ENCODE peak calls at places on chromosomes 16 and 17, in nine cellular contexts. One of them, this sample, is unnamed.

GRCh38 chr16:64478258-64478906 is 643.5 kb downstream of the CDH11 start:
- DNase-seq in RWPE1: no peak
- DNase-seq in neural progenitor cell: no peak
- DNase-seq in activated CD8-positive, alpha-beta T cell treated with anti-CD3 and anti-CD28 coated beads for 36 hours: no peak
- DNase-seq in CD8-positive, alpha-beta T cell: no peak
- DNase-seq in H9: no peak
- DNase-seq in WTC11: no peak
- DNase-seq in AG09319: no peak
- DNase-seq in lower lobe of right lung: no peak
- DNase-seq in this sample: no peak

GRCh38 chr16:57244463-57244766 is 644 bp upstream of the ARL2BP start:
- DNase-seq in RWPE1: no peak
- DNase-seq in neural progenitor cell: no peak
- DNase-seq in activated CD8-positive, alpha-beta T cell treated with anti-CD3 and anti-CD28 coated beads for 36 hours: no peak
- DNase-seq in CD8-positive, alpha-beta T cell: no peak
- DNase-seq in H9: no peak
- DNase-seq in WTC11: no peak
- DNase-seq in AG09319: no peak
- DNase-seq in lower lobe of right lung: no peak
- DNase-seq in this sample: no peak

GRCh38 chr17:43609613-43610385 is 51.9 kb downstream of the MEOX1 start:
- DNase-seq in RWPE1: no peak
- DNase-seq in neural progenitor cell: peak
- DNase-seq in activated CD8-positive, alpha-beta T cell treated with anti-CD3 and anti-CD28 coated beads for 36 hours: no peak
- DNase-seq in CD8-positive, alpha-beta T cell: no peak
- DNase-seq in H9: no peak
- DNase-seq in WTC11: no peak
- DNase-seq in AG09319: no peak
- DNase-seq in lower lobe of right lung: no peak
- DNase-seq in this sample: no peak

GRCh38 chr16:79767597-79768280 is 167.2 kb upstream of the MAF start:
- DNase-seq in RWPE1: no peak
- DNase-seq in neural progenitor cell: peak
- DNase-seq in activated CD8-positive, alpha-beta T cell treated with anti-CD3 and anti-CD28 coated beads for 36 hours: no peak
- DNase-seq in CD8-positive, alpha-beta T cell: no peak
- DNase-seq in H9: no peak
- DNase-seq in WTC11: peak
- DNase-seq in AG09319: peak
- DNase-seq in lower lobe of right lung: no peak
- DNase-seq in this sample: no peak

GRCh38 chr16:29141586-29142324 is 156.9 kb downstream of the LAT start:
- DNase-seq in RWPE1: no peak
- DNase-seq in neural progenitor cell: no peak
- DNase-seq in activated CD8-positive, alpha-beta T cell treated with anti-CD3 and anti-CD28 coated beads for 36 hours: no peak
- DNase-seq in CD8-positive, alpha-beta T cell: no peak
- DNase-seq in H9: no peak
- DNase-seq in WTC11: no peak
- DNase-seq in AG09319: no peak
- DNase-seq in lower lobe of right lung: peak
- DNase-seq in this sample: no peak

GRCh38 chr16:84048871-84049270 is 6.3 kb upstream of the SLC38A8 start:
- DNase-seq in RWPE1: no peak
- DNase-seq in neural progenitor cell: no peak
- DNase-seq in activated CD8-positive, alpha-beta T cell treated with anti-CD3 and anti-CD28 coated beads for 36 hours: no peak
- DNase-seq in CD8-positive, alpha-beta T cell: no peak
- DNase-seq in H9: no peak
- DNase-seq in WTC11: no peak
- DNase-seq in AG09319: no peak
- DNase-seq in lower lobe of right lung: no peak
- DNase-seq in this sample: no peak

GRCh38 chr16:87169509-87169985 is 147.6 kb downstream of the C16orf95 start:
- DNase-seq in RWPE1: no peak
- DNase-seq in neural progenitor cell: no peak
- DNase-seq in activated CD8-positive, alpha-beta T cell treated with anti-CD3 and anti-CD28 coated beads for 36 hours: no peak
- DNase-seq in CD8-positive, alpha-beta T cell: no peak
- DNase-seq in H9: no peak
- DNase-seq in WTC11: no peak
- DNase-seq in AG09319: no peak
- DNase-seq in lower lobe of right lung: no peak
- DNase-seq in this sample: no peak

GRCh38 chr17:44088254-44088653 is 17.7 kb downstream of the G6PC3 start:
- DNase-seq in RWPE1: no peak
- DNase-seq in neural progenitor cell: no peak
- DNase-seq in activated CD8-positive, alpha-beta T cell treated with anti-CD3 and anti-CD28 coated beads for 36 hours: no peak
- DNase-seq in CD8-positive, alpha-beta T cell: no peak
- DNase-seq in H9: no peak
- DNase-seq in WTC11: no peak
- DNase-seq in AG09319: no peak
- DNase-seq in lower lobe of right lung: no peak
- DNase-seq in this sample: no peak

GRCh38 chr16:49899991-49900690 is 44.2 kb upstream of the ZNF423 start:
- DNase-seq in RWPE1: no peak
- DNase-seq in neural progenitor cell: no peak
- DNase-seq in activated CD8-positive, alpha-beta T cell treated with anti-CD3 and anti-CD28 coated beads for 36 hours: no peak
- DNase-seq in CD8-positive, alpha-beta T cell: no peak
- DNase-seq in H9: no peak
- DNase-seq in WTC11: no peak
- DNase-seq in AG09319: no peak
- DNase-seq in lower lobe of right lung: no peak
- DNase-seq in this sample: no peak

GRCh38 chr17:5019475-5019956 is 15.7 kb downstream of the SLC52A1 start:
- DNase-seq in RWPE1: peak
- DNase-seq in neural progenitor cell: peak
- DNase-seq in activated CD8-positive, alpha-beta T cell treated with anti-CD3 and anti-CD28 coated beads for 36 hours: peak
- DNase-seq in CD8-positive, alpha-beta T cell: peak
- DNase-seq in H9: no peak
- DNase-seq in WTC11: peak
- DNase-seq in AG09319: no peak
- DNase-seq in lower lobe of right lung: no peak
- DNase-seq in this sample: no peak

GRCh38 chr17:76384222-76384986 is at the start of gene SPHK1:
- DNase-seq in RWPE1: peak
- DNase-seq in neural progenitor cell: peak
- DNase-seq in activated CD8-positive, alpha-beta T cell treated with anti-CD3 and anti-CD28 coated beads for 36 hours: peak
- DNase-seq in CD8-positive, alpha-beta T cell: peak
- DNase-seq in H9: peak
- DNase-seq in WTC11: peak
- DNase-seq in AG09319: no peak
- DNase-seq in lower lobe of right lung: peak
- DNase-seq in this sample: peak

GRCh38 chr16:19864566-19864965 is 20.1 kb downstream of the GPRC5B start:
- DNase-seq in RWPE1: no peak
- DNase-seq in neural progenitor cell: no peak
- DNase-seq in activated CD8-positive, alpha-beta T cell treated with anti-CD3 and anti-CD28 coated beads for 36 hours: no peak
- DNase-seq in CD8-positive, alpha-beta T cell: no peak
- DNase-seq in H9: no peak
- DNase-seq in WTC11: no peak
- DNase-seq in AG09319: no peak
- DNase-seq in lower lobe of right lung: peak
- DNase-seq in this sample: no peak

DNA sequence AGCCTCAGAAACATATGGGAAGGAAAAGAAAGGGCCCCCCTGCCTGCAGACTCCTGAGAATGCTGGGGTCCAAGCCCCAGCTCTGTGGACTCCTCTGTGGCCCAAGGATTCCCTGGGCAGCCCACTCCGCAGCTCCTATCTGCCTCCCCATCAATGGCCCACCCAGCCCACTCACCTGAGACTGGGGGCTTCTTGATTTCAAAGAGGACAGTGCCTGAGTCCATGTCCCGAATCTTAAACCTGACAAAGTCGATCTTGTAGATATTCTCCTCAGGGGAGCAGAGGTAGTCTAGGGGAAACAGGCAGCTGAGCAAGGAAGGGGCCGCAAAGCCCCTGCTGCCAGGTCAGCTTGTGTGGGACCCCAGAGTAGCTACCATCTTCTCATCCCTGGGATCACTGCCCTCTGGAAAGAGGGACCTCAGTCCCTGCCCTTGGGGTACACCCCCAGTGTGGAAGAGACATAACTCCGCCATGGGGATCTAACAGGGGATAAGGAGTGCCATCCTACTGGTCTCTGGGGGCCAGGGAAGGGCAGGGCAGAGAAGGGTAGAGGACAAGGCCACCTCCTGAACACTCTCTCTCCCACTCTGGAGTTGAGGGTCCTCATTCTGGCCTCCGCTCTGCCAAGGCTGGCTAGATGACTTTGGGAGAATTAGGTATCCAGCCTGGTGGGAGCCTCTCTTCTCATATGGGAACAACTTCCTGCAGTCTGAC is 3.9 kb downstream of the UNC119 start:
- DNase-seq in RWPE1: no peak
- DNase-seq in neural progenitor cell: no peak
- DNase-seq in activated CD8-positive, alpha-beta T cell treated with anti-CD3 and anti-CD28 coated beads for 36 hours: no peak
- DNase-seq in CD8-positive, alpha-beta T cell: no peak
- DNase-seq in H9: no peak
- DNase-seq in WTC11: no peak
- DNase-seq in AG09319: no peak
- DNase-seq in lower lobe of right lung: no peak
- DNase-seq in this sample: no peak
- TF ChIP-seq CTCF in RWPE1: no peak
- TF ChIP-seq CTCF in neural progenitor cell: no peak
- TF ChIP-seq CTCF in activated CD8-positive, alpha-beta T cell treated with anti-CD3 and anti-CD28 coated beads for 36 hours: peak
- TF ChIP-seq CTCF in CD8-positive, alpha-beta T cell: no peak
- TF ChIP-seq CTCF in H9: no peak
- TF ChIP-seq CTCF in WTC11: no peak
- TF ChIP-seq CTCF in AG09319: no peak
- TF ChIP-seq CTCF in lower lobe of right lung: peak
- TF ChIP-seq CTCF in this sample: peak

GRCh38 chr17:17196776-17197175 is 9.4 kb downstream of the PLD6 start:
- DNase-seq in RWPE1: no peak
- DNase-seq in neural progenitor cell: no peak
- DNase-seq in activated CD8-positive, alpha-beta T cell treated with anti-CD3 and anti-CD28 coated beads for 36 hours: no peak
- DNase-seq in CD8-positive, alpha-beta T cell: no peak
- DNase-seq in H9: no peak
- DNase-seq in WTC11: no peak
- DNase-seq in AG09319: no peak
- DNase-seq in lower lobe of right lung: no peak
- DNase-seq in this sample: no peak
- TF ChIP-seq CTCF in RWPE1: no peak
- TF ChIP-seq CTCF in neural progenitor cell: no peak
- TF ChIP-seq CTCF in activated CD8-positive, alpha-beta T cell treated with anti-CD3 and anti-CD28 coated beads for 36 hours: no peak
- TF ChIP-seq CTCF in CD8-positive, alpha-beta T cell: no peak
- TF ChIP-seq CTCF in H9: no peak
- TF ChIP-seq CTCF in WTC11: no peak
- TF ChIP-seq CTCF in AG09319: no peak
- TF ChIP-seq CTCF in lower lobe of right lung: no peak
- TF ChIP-seq CTCF in this sample: no peak

GRCh38 chr16:67198238-67198734 is 645 bp upstream of the ELMO3 start:
- DNase-seq in RWPE1: peak
- DNase-seq in neural progenitor cell: peak
- DNase-seq in activated CD8-positive, alpha-beta T cell treated with anti-CD3 and anti-CD28 coated beads for 36 hours: peak
- DNase-seq in CD8-positive, alpha-beta T cell: no peak
- DNase-seq in H9: peak
- DNase-seq in WTC11: peak
- DNase-seq in AG09319: no peak
- DNase-seq in lower lobe of right lung: peak
- DNase-seq in this sample: no peak

GRCh38 chr16:67199011-67199807 is at the start of gene ELMO3:
- DNase-seq in RWPE1: peak
- DNase-seq in neural progenitor cell: peak
- DNase-seq in activated CD8-positive, alpha-beta T cell treated with anti-CD3 and anti-CD28 coated beads for 36 hours: no peak
- DNase-seq in CD8-positive, alpha-beta T cell: no peak
- DNase-seq in H9: peak
- DNase-seq in WTC11: peak
- DNase-seq in AG09319: no peak
- DNase-seq in lower lobe of right lung: peak
- DNase-seq in this sample: no peak

GRCh38 chr16:67200491-67200890 is 1.6 kb downstream of the ELMO3 start:
- DNase-seq in RWPE1: no peak
- DNase-seq in neural progenitor cell: no peak
- DNase-seq in activated CD8-positive, alpha-beta T cell treated with anti-CD3 and anti-CD28 coated beads for 36 hours: no peak
- DNase-seq in CD8-positive, alpha-beta T cell: no peak
- DNase-seq in H9: no peak
- DNase-seq in WTC11: no peak
- DNase-seq in AG09319: no peak
- DNase-seq in lower lobe of right lung: no peak
- DNase-seq in this sample: no peak

GRCh38 chr16:67201411-67202345 is 2.7 kb downstream of the ELMO3 start:
- DNase-seq in RWPE1: no peak
- DNase-seq in neural progenitor cell: no peak
- DNase-seq in activated CD8-positive, alpha-beta T cell treated with anti-CD3 and anti-CD28 coated beads for 36 hours: no peak
- DNase-seq in CD8-positive, alpha-beta T cell: no peak
- DNase-seq in H9: no peak
- DNase-seq in WTC11: no peak
- DNase-seq in AG09319: no peak
- DNase-seq in lower lobe of right lung: no peak
- DNase-seq in this sample: no peak

DNA sequence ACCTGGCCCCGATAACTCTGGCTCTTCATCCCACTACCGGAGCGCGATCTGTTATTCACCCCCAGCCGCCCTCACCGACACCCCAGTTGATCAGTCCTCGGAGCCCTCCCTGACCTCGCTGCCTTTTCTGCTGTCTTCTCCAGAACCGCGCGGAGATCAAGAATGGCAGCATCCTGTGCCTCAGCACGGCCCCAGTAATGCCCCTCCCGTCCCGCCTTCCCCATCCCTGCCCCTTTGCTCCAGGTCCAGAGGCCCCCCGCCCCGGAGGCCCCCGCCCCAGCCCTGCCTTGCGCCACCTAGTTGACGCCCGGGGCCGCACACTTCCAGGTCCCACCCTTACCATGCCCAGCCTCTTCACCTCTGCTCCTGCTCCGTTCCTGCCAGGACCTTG is 872 bp downstream of the ELMO3 start:
- DNase-seq in RWPE1: peak
- DNase-seq in neural progenitor cell: peak
- DNase-seq in activated CD8-positive, alpha-beta T cell treated with anti-CD3 and anti-CD28 coated beads for 36 hours: no peak
- DNase-seq in CD8-positive, alpha-beta T cell: no peak
- DNase-seq in H9: peak
- DNase-seq in WTC11: peak
- DNase-seq in AG09319: no peak
- DNase-seq in lower lobe of right lung: no peak
- DNase-seq in this sample: no peak
- TF ChIP-seq CTCF in RWPE1: peak
- TF ChIP-seq CTCF in neural progenitor cell: peak
- TF ChIP-seq CTCF in activated CD8-positive, alpha-beta T cell treated with anti-CD3 and anti-CD28 coated beads for 36 hours: no peak
- TF ChIP-seq CTCF in CD8-positive, alpha-beta T cell: no peak
- TF ChIP-seq CTCF in H9: peak
- TF ChIP-seq CTCF in WTC11: no peak
- TF ChIP-seq CTCF in AG09319: no peak
- TF ChIP-seq CTCF in lower lobe of right lung: no peak
- TF ChIP-seq CTCF in this sample: no peak

DNA sequence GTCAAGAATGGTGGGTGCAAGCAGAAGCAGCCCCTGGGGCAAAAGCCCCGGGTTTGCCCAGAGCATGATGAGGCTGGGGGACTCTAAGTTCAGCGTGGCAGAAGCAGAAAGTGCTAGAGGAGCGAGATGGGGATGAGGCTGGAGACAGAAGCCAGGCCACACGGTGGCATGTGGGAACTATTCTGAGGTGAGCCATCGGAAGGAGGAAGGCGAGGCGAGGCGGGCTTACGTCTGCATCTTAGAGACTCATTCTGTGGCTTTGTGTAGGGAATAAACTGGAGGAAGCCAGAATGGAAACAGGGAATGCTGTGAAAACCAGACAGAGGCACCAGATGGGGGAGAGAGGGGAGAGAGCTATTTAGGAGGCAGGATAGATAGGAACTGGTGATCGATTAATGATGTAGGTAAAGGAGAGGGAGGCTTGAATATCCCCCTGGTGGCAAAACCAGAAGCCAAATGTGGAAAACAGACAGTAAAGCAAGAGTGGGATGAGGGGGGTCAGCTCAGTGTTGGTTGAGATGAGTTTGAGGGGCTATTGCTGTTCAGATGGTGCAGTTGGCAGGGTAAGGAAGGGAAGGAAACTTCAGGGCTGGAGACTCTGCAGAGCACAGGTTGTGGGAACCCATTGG is 3.1 kb upstream of the TNFSF13 start:
- DNase-seq in RWPE1: no peak
- DNase-seq in neural progenitor cell: no peak
- DNase-seq in activated CD8-positive, alpha-beta T cell treated with anti-CD3 and anti-CD28 coated beads for 36 hours: no peak
- DNase-seq in CD8-positive, alpha-beta T cell: no peak
- DNase-seq in H9: no peak
- DNase-seq in WTC11: no peak
- DNase-seq in AG09319: no peak
- DNase-seq in lower lobe of right lung: no peak
- DNase-seq in this sample: no peak
- TF ChIP-seq CTCF in RWPE1: no peak
- TF ChIP-seq CTCF in neural progenitor cell: peak
- TF ChIP-seq CTCF in activated CD8-positive, alpha-beta T cell treated with anti-CD3 and anti-CD28 coated beads for 36 hours: peak
- TF ChIP-seq CTCF in CD8-positive, alpha-beta T cell: no peak
- TF ChIP-seq CTCF in H9: peak
- TF ChIP-seq CTCF in WTC11: no peak
- TF ChIP-seq CTCF in AG09319: peak
- TF ChIP-seq CTCF in lower lobe of right lung: no peak
- TF ChIP-seq CTCF in this sample: no peak